ENCODE peak calls at places on chromosome 16, in six cellular contexts. One of them, this sample, is unnamed.

GRCh38 chr16:66740010-66740409 is 11.4 kb downstream of the DYNC1LI2 start:
- DNase-seq in neuronal stem cell: peak
- DNase-seq in stimulated activated CD4-positive, alpha-beta T cell treated with anti-CD3 and anti-CD28 coated beads, Interleukin-1b, Interleukin-23, amount 100 ng/mL, for 24 hours: no peak
- DNase-seq in activated T-helper 1 cell treated with anti-CD3 and anti-CD28 coated beads, Interleukin-12 subunit alpha, Interleukin-12 subunit beta, Interleukin-2, Interleukin-4 antibody, amounts not matched to agents 30 ng/mL and 10 ng/mL and 1 ng/mL, durations not matched to agents 14 hours and 24 hours and 36 hours: no peak
- DNase-seq in neural crest cell: peak
- DNase-seq in activated CD8-positive, alpha-beta memory T cell treated with anti-CD3 and anti-CD28 coated beads, Interleukin-2, amount 50 U/mL, for 48 hours: no peak
- DNase-seq in this sample: no peak

GRCh38 chr16:20901441-20902112 is 1.0 kb downstream of the LYRM1 start:
- DNase-seq in activated T-helper 1 cell treated with anti-CD3 and anti-CD28 coated beads, Interleukin-12 subunit alpha, Interleukin-12 subunit beta, Interleukin-2, Interleukin-4 antibody, amounts not matched to agents 30 ng/mL and 10 ng/mL and 1 ng/mL, durations not matched to agents 14 hours and 24 hours and 36 hours: peak
- DNase-seq in neural crest cell: peak
- DNase-seq in activated CD8-positive, alpha-beta memory T cell treated with anti-CD3 and anti-CD28 coated beads, Interleukin-2, amount 50 U/mL, for 48 hours: peak
- DNase-seq in neuronal stem cell: peak
- DNase-seq in stimulated activated CD4-positive, alpha-beta T cell treated with anti-CD3 and anti-CD28 coated beads, Interleukin-1b, Interleukin-23, amount 100 ng/mL, for 24 hours: no peak
- DNase-seq in this sample: no peak

GRCh38 chr16:71846443-71846842 is 667 bp downstream of the ATXN1L start:
- DNase-seq in activated CD8-positive, alpha-beta memory T cell treated with anti-CD3 and anti-CD28 coated beads, Interleukin-2, amount 50 U/mL, for 48 hours: peak
- DNase-seq in activated T-helper 1 cell treated with anti-CD3 and anti-CD28 coated beads, Interleukin-12 subunit alpha, Interleukin-12 subunit beta, Interleukin-2, Interleukin-4 antibody, amounts not matched to agents 30 ng/mL and 10 ng/mL and 1 ng/mL, durations not matched to agents 14 hours and 24 hours and 36 hours: peak
- DNase-seq in neuronal stem cell: no peak
- DNase-seq in stimulated activated CD4-positive, alpha-beta T cell treated with anti-CD3 and anti-CD28 coated beads, Interleukin-1b, Interleukin-23, amount 100 ng/mL, for 24 hours: no peak
- DNase-seq in neural crest cell: no peak
- DNase-seq in this sample: no peak

GRCh38 chr16:87487361-87487924 is 5.4 kb downstream of the ZCCHC14 start:
- DNase-seq in neural crest cell: no peak
- DNase-seq in neuronal stem cell: peak
- DNase-seq in activated CD8-positive, alpha-beta memory T cell treated with anti-CD3 and anti-CD28 coated beads, Interleukin-2, amount 50 U/mL, for 48 hours: no peak
- DNase-seq in stimulated activated CD4-positive, alpha-beta T cell treated with anti-CD3 and anti-CD28 coated beads, Interleukin-1b, Interleukin-23, amount 100 ng/mL, for 24 hours: no peak
- DNase-seq in activated T-helper 1 cell treated with anti-CD3 and anti-CD28 coated beads, Interleukin-12 subunit alpha, Interleukin-12 subunit beta, Interleukin-2, Interleukin-4 antibody, amounts not matched to agents 30 ng/mL and 10 ng/mL and 1 ng/mL, durations not matched to agents 14 hours and 24 hours and 36 hours: no peak
- DNase-seq in this sample: no peak

GRCh38 chr16:49277386-49277742 is 4.3 kb downstream of the CBLN1 start:
- DNase-seq in neuronal stem cell: no peak
- DNase-seq in neural crest cell: no peak
- DNase-seq in activated T-helper 1 cell treated with anti-CD3 and anti-CD28 coated beads, Interleukin-12 subunit alpha, Interleukin-12 subunit beta, Interleukin-2, Interleukin-4 antibody, amounts not matched to agents 30 ng/mL and 10 ng/mL and 1 ng/mL, durations not matched to agents 14 hours and 24 hours and 36 hours: no peak
- DNase-seq in stimulated activated CD4-positive, alpha-beta T cell treated with anti-CD3 and anti-CD28 coated beads, Interleukin-1b, Interleukin-23, amount 100 ng/mL, for 24 hours: no peak
- DNase-seq in activated CD8-positive, alpha-beta memory T cell treated with anti-CD3 and anti-CD28 coated beads, Interleukin-2, amount 50 U/mL, for 48 hours: no peak
- DNase-seq in this sample: no peak

GRCh38 chr16:2086136-2086742 is 38.5 kb downstream of the TSC2 start:
- DNase-seq in activated T-helper 1 cell treated with anti-CD3 and anti-CD28 coated beads, Interleukin-12 subunit alpha, Interleukin-12 subunit beta, Interleukin-2, Interleukin-4 antibody, amounts not matched to agents 30 ng/mL and 10 ng/mL and 1 ng/mL, durations not matched to agents 14 hours and 24 hours and 36 hours: no peak
- DNase-seq in neuronal stem cell: no peak
- DNase-seq in activated CD8-positive, alpha-beta memory T cell treated with anti-CD3 and anti-CD28 coated beads, Interleukin-2, amount 50 U/mL, for 48 hours: no peak
- DNase-seq in neural crest cell: no peak
- DNase-seq in stimulated activated CD4-positive, alpha-beta T cell treated with anti-CD3 and anti-CD28 coated beads, Interleukin-1b, Interleukin-23, amount 100 ng/mL, for 24 hours: no peak
- DNase-seq in this sample: no peak

GRCh38 chr16:66858740-66859396 is 14.7 kb downstream of the CA7 start:
- DNase-seq in activated CD8-positive, alpha-beta memory T cell treated with anti-CD3 and anti-CD28 coated beads, Interleukin-2, amount 50 U/mL, for 48 hours: no peak
- DNase-seq in stimulated activated CD4-positive, alpha-beta T cell treated with anti-CD3 and anti-CD28 coated beads, Interleukin-1b, Interleukin-23, amount 100 ng/mL, for 24 hours: no peak
- DNase-seq in neuronal stem cell: no peak
- DNase-seq in neural crest cell: no peak
- DNase-seq in activated T-helper 1 cell treated with anti-CD3 and anti-CD28 coated beads, Interleukin-12 subunit alpha, Interleukin-12 subunit beta, Interleukin-2, Interleukin-4 antibody, amounts not matched to agents 30 ng/mL and 10 ng/mL and 1 ng/mL, durations not matched to agents 14 hours and 24 hours and 36 hours: no peak
- DNase-seq in this sample: no peak

GRCh38 chr16:17515421-17516210 is 44.9 kb upstream of the XYLT1 start:
- DNase-seq in neuronal stem cell: no peak
- DNase-seq in stimulated activated CD4-positive, alpha-beta T cell treated with anti-CD3 and anti-CD28 coated beads, Interleukin-1b, Interleukin-23, amount 100 ng/mL, for 24 hours: no peak
- DNase-seq in neural crest cell: no peak
- DNase-seq in activated T-helper 1 cell treated with anti-CD3 and anti-CD28 coated beads, Interleukin-12 subunit alpha, Interleukin-12 subunit beta, Interleukin-2, Interleukin-4 antibody, amounts not matched to agents 30 ng/mL and 10 ng/mL and 1 ng/mL, durations not matched to agents 14 hours and 24 hours and 36 hours: no peak
- DNase-seq in activated CD8-positive, alpha-beta memory T cell treated with anti-CD3 and anti-CD28 coated beads, Interleukin-2, amount 50 U/mL, for 48 hours: no peak
- DNase-seq in this sample: no peak